ENCODE peak calls at places on chromosome X, in five cellular contexts. One of them, this sample, is unnamed.
A peak's percentile ranks its signal among the peaks of the same experiment; 100 is the strongest.

GRCh38 chrX:77743720-77744119 is 42.3 kb downstream of the ATRX start:
- DNase-seq in NCI-H1436: no peak
- DNase-seq in GM23338: no peak
- DNase-seq in activated CD4-positive, alpha-beta T cell treated with anti-CD3 and anti-CD28 coated beads for 48 hours: no peak
- DNase-seq in H54: no peak
- DNase-seq in this sample: no peak

GRCh38 chrX:70481424-70481823 is 36.8 kb downstream of the DLG3 start:
- DNase-seq in NCI-H1436: no peak
- DNase-seq in GM23338: no peak
- DNase-seq in activated CD4-positive, alpha-beta T cell treated with anti-CD3 and anti-CD28 coated beads for 48 hours: no peak
- DNase-seq in H54: no peak
- DNase-seq in this sample: no peak

GRCh38 chrX:44903107-44903506 is 30.1 kb downstream of the KDM6A start:
- DNase-seq in NCI-H1436: no peak
- DNase-seq in GM23338: no peak
- DNase-seq in activated CD4-positive, alpha-beta T cell treated with anti-CD3 and anti-CD28 coated beads for 48 hours: peak; percentile 23
- DNase-seq in H54: no peak
- DNase-seq in this sample: no peak

GRCh38 chrX:147550217-147550616 is 361.5 kb upstream of the FMR1 start:
- DNase-seq in NCI-H1436: peak; percentile 45
- DNase-seq in GM23338: peak; percentile 61
- DNase-seq in activated CD4-positive, alpha-beta T cell treated with anti-CD3 and anti-CD28 coated beads for 48 hours: peak; percentile 8
- DNase-seq in H54: no peak
- DNase-seq in this sample: no peak

GRCh38 chrX:118049713-118050112 is 66.9 kb downstream of the KLHL13 start:
- DNase-seq in NCI-H1436: no peak
- DNase-seq in GM23338: no peak
- DNase-seq in activated CD4-positive, alpha-beta T cell treated with anti-CD3 and anti-CD28 coated beads for 48 hours: no peak
- DNase-seq in H54: no peak
- DNase-seq in this sample: no peak

GRCh38 chrX:16488959-16489358 is 161.0 kb upstream of the S100G start:
- DNase-seq in NCI-H1436: no peak
- DNase-seq in GM23338: no peak
- DNase-seq in activated CD4-positive, alpha-beta T cell treated with anti-CD3 and anti-CD28 coated beads for 48 hours: no peak
- DNase-seq in H54: no peak
- DNase-seq in this sample: no peak

GRCh38 chrX:37846558-37846933 is 825 bp downstream of the DYNLT3 start:
- DNase-seq in NCI-H1436: no peak
- DNase-seq in GM23338: no peak
- DNase-seq in activated CD4-positive, alpha-beta T cell treated with anti-CD3 and anti-CD28 coated beads for 48 hours: no peak
- DNase-seq in H54: no peak
- DNase-seq in this sample: no peak

GRCh38 chrX:57447856-57448255 is 144.0 kb upstream of the ZXDB start:
- DNase-seq in NCI-H1436: no peak
- DNase-seq in GM23338: no peak
- DNase-seq in activated CD4-positive, alpha-beta T cell treated with anti-CD3 and anti-CD28 coated beads for 48 hours: no peak
- DNase-seq in H54: no peak
- DNase-seq in this sample: no peak

GRCh38 chrX:115138040-115138439 is 51.2 kb upstream of the RBMXL3 start:
- DNase-seq in NCI-H1436: no peak
- DNase-seq in GM23338: peak; percentile 30
- DNase-seq in activated CD4-positive, alpha-beta T cell treated with anti-CD3 and anti-CD28 coated beads for 48 hours: no peak
- DNase-seq in H54: no peak
- DNase-seq in this sample: no peak

GRCh38 chrX:97743014-97743413 is 859.3 kb downstream of the RPA4 start:
- DNase-seq in NCI-H1436: no peak
- DNase-seq in GM23338: peak; percentile 10
- DNase-seq in activated CD4-positive, alpha-beta T cell treated with anti-CD3 and anti-CD28 coated beads for 48 hours: peak; percentile 29
- DNase-seq in H54: no peak
- DNase-seq in this sample: no peak

GRCh38 chrX:43735534-43735933 is 79.4 kb downstream of the MAOA start:
- DNase-seq in NCI-H1436: no peak
- DNase-seq in GM23338: no peak
- DNase-seq in activated CD4-positive, alpha-beta T cell treated with anti-CD3 and anti-CD28 coated beads for 48 hours: no peak
- DNase-seq in H54: no peak
- DNase-seq in this sample: no peak

GRCh38 chrX:110417128-110417527 is 58.5 kb downstream of the RTL9 start:
- DNase-seq in NCI-H1436: no peak
- DNase-seq in GM23338: no peak
- DNase-seq in activated CD4-positive, alpha-beta T cell treated with anti-CD3 and anti-CD28 coated beads for 48 hours: no peak
- DNase-seq in H54: no peak
- DNase-seq in this sample: no peak

GRCh38 chrX:97556359-97556758 is 672.7 kb downstream of the RPA4 start:
- DNase-seq in NCI-H1436: no peak
- DNase-seq in GM23338: peak; percentile 15
- DNase-seq in activated CD4-positive, alpha-beta T cell treated with anti-CD3 and anti-CD28 coated beads for 48 hours: no peak
- DNase-seq in H54: no peak
- DNase-seq in this sample: no peak

GRCh38 chrX:5870238-5870637 is 358.4 kb downstream of the NLGN4X start:
- DNase-seq in NCI-H1436: no peak
- DNase-seq in GM23338: no peak
- DNase-seq in activated CD4-positive, alpha-beta T cell treated with anti-CD3 and anti-CD28 coated beads for 48 hours: no peak
- DNase-seq in H54: no peak
- DNase-seq in this sample: no peak

GRCh38 chrX:53682885-53683555 is 3.5 kb downstream of the HUWE1 start:
- DNase-seq in NCI-H1436: peak; percentile 67
- DNase-seq in GM23338: peak; percentile 68
- DNase-seq in activated CD4-positive, alpha-beta T cell treated with anti-CD3 and anti-CD28 coated beads for 48 hours: peak; percentile 49
- DNase-seq in H54: no peak
- DNase-seq in this sample: no peak

GRCh38 chrX:23822397-23822796 is 39.4 kb downstream of the SAT1 start:
- DNase-seq in NCI-H1436: peak; percentile 7
- DNase-seq in GM23338: no peak
- DNase-seq in activated CD4-positive, alpha-beta T cell treated with anti-CD3 and anti-CD28 coated beads for 48 hours: no peak
- DNase-seq in H54: no peak
- DNase-seq in this sample: no peak

GRCh38 chrX:7711167-7711566 is 131.8 kb upstream of the VCX start:
- DNase-seq in NCI-H1436: no peak
- DNase-seq in GM23338: no peak
- DNase-seq in activated CD4-positive, alpha-beta T cell treated with anti-CD3 and anti-CD28 coated beads for 48 hours: no peak
- DNase-seq in H54: no peak
- DNase-seq in this sample: no peak

GRCh38 chrX:114675365-114675764 is 91.5 kb downstream of the HTR2C start:
- DNase-seq in NCI-H1436: no peak
- DNase-seq in GM23338: no peak
- DNase-seq in activated CD4-positive, alpha-beta T cell treated with anti-CD3 and anti-CD28 coated beads for 48 hours: no peak
- DNase-seq in H54: no peak
- DNase-seq in this sample: no peak

GRCh38 chrX:123773258-123773978 is 40.6 kb upstream of the THOC2 start:
- DNase-seq in NCI-H1436: no peak
- DNase-seq in GM23338: no peak
- DNase-seq in activated CD4-positive, alpha-beta T cell treated with anti-CD3 and anti-CD28 coated beads for 48 hours: no peak
- DNase-seq in H54: no peak
- DNase-seq in this sample: no peak

GRCh38 chrX:154348646-154349358 is 25.6 kb downstream of the FLNA start:
- DNase-seq in NCI-H1436: no peak
- DNase-seq in GM23338: no peak
- DNase-seq in activated CD4-positive, alpha-beta T cell treated with anti-CD3 and anti-CD28 coated beads for 48 hours: no peak
- DNase-seq in H54: no peak
- DNase-seq in this sample: no peak

GRCh38 chrX:28787206-28787605 is 200.0 kb downstream of the IL1RAPL1 start:
- DNase-seq in NCI-H1436: no peak
- DNase-seq in GM23338: no peak
- DNase-seq in activated CD4-positive, alpha-beta T cell treated with anti-CD3 and anti-CD28 coated beads for 48 hours: no peak
- DNase-seq in H54: peak; percentile 0
- DNase-seq in this sample: no peak

GRCh38 chrX:80766916-80767315 is 42.8 kb downstream of the BRWD3 start:
- DNase-seq in NCI-H1436: no peak
- DNase-seq in GM23338: no peak
- DNase-seq in activated CD4-positive, alpha-beta T cell treated with anti-CD3 and anti-CD28 coated beads for 48 hours: no peak
- DNase-seq in H54: no peak
- DNase-seq in this sample: no peak

GRCh38 chrX:14902536-14902935 is 29.3 kb downstream of the MOSPD2 start:
- DNase-seq in NCI-H1436: no peak
- DNase-seq in GM23338: no peak
- DNase-seq in activated CD4-positive, alpha-beta T cell treated with anti-CD3 and anti-CD28 coated beads for 48 hours: no peak
- DNase-seq in H54: no peak
- DNase-seq in this sample: no peak

GRCh38 chrX:71623105-71623450 is 4.8 kb upstream of the CXCR3 start:
- DNase-seq in NCI-H1436: no peak
- DNase-seq in GM23338: no peak
- DNase-seq in activated CD4-positive, alpha-beta T cell treated with anti-CD3 and anti-CD28 coated beads for 48 hours: no peak
- DNase-seq in H54: no peak
- DNase-seq in this sample: no peak

GRCh38 chrX:132751043-132751690 is 207.3 kb downstream of the HS6ST2 start:
- DNase-seq in NCI-H1436: no peak
- DNase-seq in GM23338: peak; percentile 53
- DNase-seq in activated CD4-positive, alpha-beta T cell treated with anti-CD3 and anti-CD28 coated beads for 48 hours: no peak
- DNase-seq in H54: no peak
- DNase-seq in this sample: no peak

GRCh38 chrX:335758-336155 is 17.2 kb upstream of the GTPBP6 start:
- DNase-seq in NCI-H1436: no peak
- DNase-seq in GM23338: no peak
- DNase-seq in activated CD4-positive, alpha-beta T cell treated with anti-CD3 and anti-CD28 coated beads for 48 hours: no peak
- DNase-seq in H54: no peak
- DNase-seq in this sample: no peak

GRCh38 chrX:12002876-12003275 is 135.4 kb upstream of the FRMPD4 start:
- DNase-seq in NCI-H1436: no peak
- DNase-seq in GM23338: no peak
- DNase-seq in activated CD4-positive, alpha-beta T cell treated with anti-CD3 and anti-CD28 coated beads for 48 hours: no peak
- DNase-seq in H54: no peak
- DNase-seq in this sample: no peak

GRCh38 chrX:45505214-45505613 is 304.5 kb upstream of the DIPK2B start:
- DNase-seq in NCI-H1436: no peak
- DNase-seq in GM23338: no peak
- DNase-seq in activated CD4-positive, alpha-beta T cell treated with anti-CD3 and anti-CD28 coated beads for 48 hours: peak; percentile 23
- DNase-seq in H54: no peak
- DNase-seq in this sample: no peak

GRCh38 chrX:16603822-16604221 is 46.1 kb upstream of the S100G start:
- DNase-seq in NCI-H1436: no peak
- DNase-seq in GM23338: no peak
- DNase-seq in activated CD4-positive, alpha-beta T cell treated with anti-CD3 and anti-CD28 coated beads for 48 hours: no peak
- DNase-seq in H54: no peak
- DNase-seq in this sample: no peak

GRCh38 chrX:154655786-154656185 is 2.4 kb upstream of the CTAG2 start:
- DNase-seq in NCI-H1436: no peak
- DNase-seq in GM23338: no peak
- DNase-seq in activated CD4-positive, alpha-beta T cell treated with anti-CD3 and anti-CD28 coated beads for 48 hours: no peak
- DNase-seq in H54: no peak
- DNase-seq in this sample: no peak

GRCh38 chrX:150007356-150007755 is 69.1 kb upstream of the EOLA2 start:
- DNase-seq in NCI-H1436: no peak
- DNase-seq in GM23338: no peak
- DNase-seq in activated CD4-positive, alpha-beta T cell treated with anti-CD3 and anti-CD28 coated beads for 48 hours: no peak
- DNase-seq in H54: no peak
- DNase-seq in this sample: no peak

GRCh38 chrX:53674581-53674980 is 11.9 kb downstream of the HUWE1 start:
- DNase-seq in NCI-H1436: no peak
- DNase-seq in GM23338: no peak
- DNase-seq in activated CD4-positive, alpha-beta T cell treated with anti-CD3 and anti-CD28 coated beads for 48 hours: no peak
- DNase-seq in H54: no peak
- DNase-seq in this sample: no peak

GRCh38 chrX:44765556-44765955 is 78.3 kb upstream of the DUSP21 start:
- DNase-seq in NCI-H1436: no peak
- DNase-seq in GM23338: no peak
- DNase-seq in activated CD4-positive, alpha-beta T cell treated with anti-CD3 and anti-CD28 coated beads for 48 hours: no peak
- DNase-seq in H54: no peak
- DNase-seq in this sample: no peak

GRCh38 chrX:136636121-136636520 is 11.8 kb upstream of the CD40LG start:
- DNase-seq in NCI-H1436: no peak
- DNase-seq in GM23338: peak; percentile 42
- DNase-seq in activated CD4-positive, alpha-beta T cell treated with anti-CD3 and anti-CD28 coated beads for 48 hours: no peak
- DNase-seq in H54: no peak
- DNase-seq in this sample: no peak

GRCh38 chrX:150454508-150455219 is 91.5 kb downstream of the MAMLD1 start:
- DNase-seq in NCI-H1436: no peak
- DNase-seq in GM23338: no peak
- DNase-seq in activated CD4-positive, alpha-beta T cell treated with anti-CD3 and anti-CD28 coated beads for 48 hours: no peak
- DNase-seq in H54: no peak
- DNase-seq in this sample: no peak

This sample was measured in GM12892.